ENCODE peak calls at places on chromosomes 3 and 15, in seven cellular contexts. U is GM12878, I is AG09309, Y is stomach, T is fibroblast of pulmonary artery, K is left ventricle myocardium inferior, O is A549. Z is an unnamed sample.

GRCh38 chr3:38543602-38544001 is 47.5 kb downstream of the EXOG start:
- DNase-seq in U (no peak), I (no peak), Y (no peak), T (no peak), K (peak), O (no peak), Z (peak)

GRCh38 chr15:51244366-51244977 is 93.9 kb downstream of the CYP19A1 start:
- DNase-seq in U (no peak), I (no peak), Y (no peak), T (peak), K (no peak), O (no peak), Z (no peak)

GRCh38 chr15:33834892-33835730 is 133.2 kb upstream of the CHRM5 start:
- DNase-seq in U (no peak), I (peak), Y (no peak), T (no peak), K (no peak), O (no peak), Z (no peak)

GRCh38 chr3:11712646-11713045 is 68.9 kb upstream of the VGLL4 start:
- DNase-seq in U (no peak), I (no peak), Y (no peak), T (no peak), K (no peak), O (no peak), Z (no peak)

GRCh38 chr3:151327571-151328198 is 1.7 kb downstream of the P2RY13 start:
- DNase-seq in U (no peak), I (no peak), Y (no peak), T (peak), K (no peak), O (peak), Z (no peak)

GRCh38 chr3:196971094-196971698 is 2.6 kb upstream of the PIGZ start:
- DNase-seq in U (no peak), I (no peak), Y (no peak), T (no peak), K (no peak), O (no peak), Z (no peak)

GRCh38 chr3:106197532-106198187 is 328.8 kb upstream of the CBLB start:
- DNase-seq in U (no peak), I (no peak), Y (no peak), T (peak), K (no peak), O (no peak), Z (no peak)

GRCh38 chr3:188554404-188554803 is 400.4 kb downstream of the LPP start:
- DNase-seq in U (no peak), I (peak), Y (no peak), T (peak), K (no peak), O (no peak), Z (no peak)

GRCh38 chr3:193446975-193447602 is 68.5 kb upstream of the ATP13A5 start:
- DNase-seq in U (no peak), I (no peak), Y (no peak), T (no peak), K (no peak), O (no peak), Z (no peak)

GRCh38 chr3:58414538-58415197 is 19.0 kb downstream of the PDHB start:
- DNase-seq in U (no peak), I (no peak), Y (peak), T (peak), K (peak), O (peak), Z (no peak)

GRCh38 chr15:57553526-57553925 is 38.2 kb upstream of the MYZAP start:
- DNase-seq in U (no peak), I (no peak), Y (no peak), T (no peak), K (no peak), O (no peak), Z (no peak)

GRCh38 chr3:65729553-65729952 is 309.2 kb downstream of the MAGI1 start:
- DNase-seq in U (no peak), I (peak), Y (no peak), T (peak), K (no peak), O (no peak), Z (no peak)

GRCh38 chr15:39854161-39854560 is 65.9 kb downstream of the GPR176 start:
- DNase-seq in U (no peak), I (no peak), Y (no peak), T (peak), K (no peak), O (no peak), Z (no peak)

GRCh38 chr15:40471778-40472130 is 970 bp downstream of the CHST14 start:
- DNase-seq in U (no peak), I (no peak), Y (peak), T (no peak), K (no peak), O (no peak), Z (no peak)

GRCh38 chr3:40167958-40168357 is 141.5 kb upstream of the EIF1B start:
- DNase-seq in U (no peak), I (no peak), Y (peak), T (no peak), K (no peak), O (no peak), Z (no peak)

GRCh38 chr3:82002993-82003642 is 241.7 kb upstream of the GBE1 start:
- DNase-seq in U (no peak), I (no peak), Y (no peak), T (no peak), K (no peak), O (no peak), Z (no peak)

GRCh38 chr3:52710512-52710911 is 4.6 kb downstream of the SPCS1 start:
- DNase-seq in U (no peak), I (no peak), Y (no peak), T (no peak), K (no peak), O (no peak), Z (no peak)

GRCh38 chr3:171982829-171983228 is 56.5 kb upstream of the FNDC3B start:
- DNase-seq in U (no peak), I (no peak), Y (no peak), T (peak), K (no peak), O (no peak), Z (no peak)

GRCh38 chr15:44183363-44183762 is 11.7 kb downstream of the FRMD5 start:
- DNase-seq in U (no peak), I (no peak), Y (no peak), T (no peak), K (no peak), O (no peak), Z (no peak)

GRCh38 chr3:151227438-151228290 is 24.6 kb upstream of the GPR171 start:
- DNase-seq in U (peak), I (no peak), Y (peak), T (peak), K (peak), O (peak), Z (no peak)

GRCh38 chr3:45125550-45126026 is 20.6 kb downstream of the CDCP1 start:
- DNase-seq in U (no peak), I (no peak), Y (peak), T (no peak), K (no peak), O (no peak), Z (no peak)

GRCh38 chr15:70196314-70197291 is 98.9 kb upstream of the TLE3 start:
- DNase-seq in U (peak), I (peak), Y (peak), T (peak), K (no peak), O (no peak), Z (no peak)

GRCh38 chr3:39384665-39385000 is 1.5 kb downstream of the SLC25A38 start:
- DNase-seq in U (no peak), I (no peak), Y (no peak), T (no peak), K (no peak), O (no peak), Z (no peak)

GRCh38 chr3:39378092-39378491 is 5.1 kb upstream of the SLC25A38 start:
- DNase-seq in U (no peak), I (no peak), Y (peak), T (peak), K (no peak), O (peak), Z (no peak)

GRCh38 chr15:99452728-99453643 is 112.8 kb upstream of the MEF2A start:
- DNase-seq in U (peak), I (no peak), Y (peak), T (peak), K (peak), O (no peak), Z (peak)

GRCh38 chr15:71784719-71785118 is 25.6 kb upstream of the NR2E3 start:
- DNase-seq in U (no peak), I (no peak), Y (no peak), T (no peak), K (no peak), O (no peak), Z (peak)

GRCh38 chr3:52792961-52793695 is 1.5 kb upstream of the ITIH3 start:
- DNase-seq in U (no peak), I (peak), Y (no peak), T (no peak), K (no peak), O (no peak), Z (no peak)

GRCh38 chr15:91752081-91752810 is 101.3 kb upstream of the SLCO3A1 start:
- DNase-seq in U (no peak), I (no peak), Y (no peak), T (no peak), K (no peak), O (no peak), Z (no peak)

GRCh38 chr3:99286266-99286845 is 352.0 kb upstream of the COL8A1 start:
- DNase-seq in U (no peak), I (peak), Y (no peak), T (peak), K (no peak), O (no peak), Z (no peak)

GRCh38 chr15:57922780-57923179 is 142.7 kb downstream of the ALDH1A2 start:
- DNase-seq in U (no peak), I (no peak), Y (peak), T (peak), K (peak), O (peak), Z (no peak)

GRCh38 chr3:57079221-57079831 is 18.9 kb downstream of the SPATA12 start:
- DNase-seq in U (no peak), I (no peak), Y (peak), T (no peak), K (peak), O (peak), Z (no peak)

GRCh38 chr3:42942693-42943092 is 36.4 kb upstream of the GASK1A start:
- DNase-seq in U (no peak), I (no peak), Y (no peak), T (no peak), K (no peak), O (no peak), Z (no peak)

GRCh38 chr3:37700849-37701248 is 160.8 kb upstream of the CTDSPL start:
- DNase-seq in U (no peak), I (no peak), Y (no peak), T (peak), K (no peak), O (no peak), Z (no peak)

GRCh38 chr15:80760971-80761370 is 18.2 kb upstream of the CEMIP start:
- DNase-seq in U (no peak), I (no peak), Y (no peak), T (no peak), K (no peak), O (no peak), Z (no peak)

GRCh38 chr3:194910414-194910979 is 224.8 kb downstream of the FAM43A start:
- DNase-seq in U (no peak), I (no peak), Y (no peak), T (no peak), K (no peak), O (no peak), Z (no peak)

GRCh38 chr3:35042210-35042960 is 596.9 kb upstream of the ARPP21 start:
- DNase-seq in U (no peak), I (no peak), Y (no peak), T (no peak), K (no peak), O (no peak), Z (no peak)

GRCh38 chr3:119700269-119700919 is 2.4 kb upstream of the CFAP91 start:
- DNase-seq in U (peak), I (no peak), Y (no peak), T (peak), K (no peak), O (peak), Z (no peak)

GRCh38 chr3:64327039-64327804 is 102.0 kb upstream of the PRICKLE2 start:
- DNase-seq in U (no peak), I (no peak), Y (no peak), T (peak), K (peak), O (no peak), Z (peak)

GRCh38 chr3:72439321-72440183 is 408.7 kb downstream of the SHQ1 start:
- DNase-seq in U (no peak), I (no peak), Y (no peak), T (no peak), K (no peak), O (no peak), Z (no peak)

GRCh38 chr3:31288224-31288623 is 244.5 kb upstream of the STT3B start:
- DNase-seq in U (no peak), I (no peak), Y (no peak), T (no peak), K (no peak), O (no peak), Z (no peak)

GRCh38 chr15:52254331-52254730 is 41.3 kb downstream of the MYO5C start:
- DNase-seq in U (no peak), I (no peak), Y (no peak), T (no peak), K (no peak), O (peak), Z (no peak)
- TF ChIP-seq CTCF in U (peak), I (no peak), Y (no peak), T (no peak), K (no peak), O (no peak), Z (no peak)

DNA sequence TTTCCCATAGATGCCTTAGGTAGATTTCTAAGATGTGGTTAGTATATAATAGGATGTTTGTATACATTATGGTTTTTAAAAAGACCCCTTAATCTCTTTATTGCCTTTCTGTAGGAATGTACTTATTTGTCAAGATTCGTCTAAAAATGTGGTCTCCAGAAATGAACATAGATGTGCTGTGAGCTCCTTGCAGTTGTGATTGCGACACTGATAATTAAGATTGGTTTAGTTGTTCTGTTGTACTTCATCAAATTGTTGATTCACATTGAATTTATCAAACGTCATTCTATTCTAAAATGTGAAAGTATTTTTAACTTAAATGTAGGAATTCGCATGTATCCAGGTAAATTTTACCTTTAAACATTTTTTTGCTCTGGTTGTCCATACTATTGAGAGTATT is 51.2 kb downstream of the CMC1 start:
- DNase-seq in U (no peak), I (no peak), Y (no peak), T (no peak), K (no peak), O (no peak), Z (no peak)
- H3K4me3 ChIP-seq in U (no peak), I (no peak), Y (no peak), T (no peak), K (no peak), O (no peak), Z (no peak)

GRCh38 chr15:84108725-84109124 is 126.8 kb upstream of the GOLGA6L4 start:
- DNase-seq in U (no peak), I (no peak), Y (no peak), T (peak), K (no peak), O (peak), Z (no peak)
- TF ChIP-seq CTCF in U (no peak), I (peak), Y (no peak), T (peak), K (no peak), O (no peak), Z (no peak)

DNA sequence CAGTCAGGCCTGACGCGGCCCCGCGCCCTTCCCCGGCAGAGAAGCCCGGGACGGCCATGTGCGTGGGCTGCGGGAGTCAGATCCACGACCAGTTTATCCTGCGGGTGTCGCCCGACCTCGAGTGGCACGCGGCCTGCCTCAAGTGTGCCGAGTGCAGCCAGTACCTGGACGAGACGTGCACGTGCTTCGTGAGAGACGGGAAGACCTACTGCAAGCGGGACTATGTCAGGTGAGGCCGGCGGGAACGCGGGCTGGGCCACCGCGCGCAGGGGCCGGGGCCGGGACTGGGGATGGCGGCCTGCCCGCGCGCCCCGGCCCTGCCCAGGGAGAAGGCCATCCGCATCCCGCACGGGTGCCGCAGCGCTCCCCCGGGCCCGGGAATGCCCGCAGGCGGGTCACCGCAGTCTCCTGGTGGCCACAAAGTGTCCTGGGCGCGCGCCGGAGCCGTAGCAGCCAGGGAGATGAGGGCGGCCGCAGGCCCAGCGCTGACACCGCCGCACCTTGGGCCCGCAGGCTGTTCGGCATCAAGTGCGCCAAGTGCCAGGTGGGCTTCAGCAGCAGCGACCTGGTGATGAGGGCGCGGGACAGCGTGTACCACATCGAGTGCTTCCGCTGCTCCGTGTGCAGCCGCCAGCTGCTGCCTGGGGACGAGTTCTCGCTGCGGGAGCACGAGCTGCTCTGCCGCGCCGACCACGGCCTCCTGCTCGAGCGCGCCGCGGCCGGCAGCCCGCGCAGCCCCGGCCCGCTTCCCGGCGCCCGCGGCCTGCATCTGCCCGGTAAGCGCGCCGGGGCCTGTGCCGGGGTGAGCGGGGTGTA is 1.4 kb downstream of the ISL2 start:
- DNase-seq in U (no peak), I (no peak), Y (no peak), T (no peak), K (no peak), O (no peak), Z (no peak)
- H3K4me3 ChIP-seq in U (peak), I (no peak), Y (peak), T (peak), K (peak), O (peak), Z (peak)

GRCh38 chr3:125684199-125684598 is 88.9 kb upstream of the OSBPL11 start:
- DNase-seq in U (no peak), I (no peak), Y (peak), T (peak), K (no peak), O (peak), Z (no peak)
- TF ChIP-seq CTCF in U (peak), I (peak), Y (no peak), T (peak), K (peak), O (no peak), Z (no peak)

Z was measured in coronary artery.